ENCODE peak calls at places on chromosomes 3 and 15, in seven cellular contexts. I is OCI-LY7; S is pancreas; P is K562; X is naive thymus-derived CD4-positive, alpha-beta T cell; Y is uterus; G is body of pancreas. C is an unnamed sample.

GRCh38 chr3:126666002-126666401 is 11.1 kb upstream of the TXNRD3 start:
- DNase-seq in I (no peak), S (no peak), P (no peak), X (no peak), Y (no peak), G (no peak), C (no peak)

GRCh38 chr3:160629491-160629890 is 47.5 kb upstream of the ARL14 start:
- DNase-seq in I (no peak), S (no peak), P (no peak), X (no peak), Y (no peak), G (no peak), C (no peak)

GRCh38 chr3:185411133-185411532 is 48.2 kb downstream of the MAP3K13 start:
- DNase-seq in I (no peak), S (no peak), P (no peak), X (no peak), Y (no peak), G (no peak), C (no peak)

GRCh38 chr3:47019201-47019600 is 39.7 kb downstream of the NBEAL2 start:
- DNase-seq in I (no peak), S (no peak), P (no peak), X (no peak), Y (no peak), G (no peak), C (no peak)

GRCh38 chr3:97835761-97836160 is 13.9 kb downstream of the CRYBG3 start:
- DNase-seq in I (no peak), S (no peak), P (no peak), X (no peak), Y (no peak), G (no peak), C (no peak)

GRCh38 chr3:125163739-125164601 is 48.6 kb downstream of the SLC12A8 start:
- DNase-seq in I (peak; percentile 27), S (no peak), P (no peak), X (no peak), Y (no peak), G (no peak), C (no peak)

GRCh38 chr3:183295211-183295610 is 42.2 kb downstream of the B3GNT5 start:
- DNase-seq in I (no peak), S (no peak), P (no peak), X (no peak), Y (no peak), G (peak; percentile 58), C (no peak)

GRCh38 chr3:167728176-167728575 is 6.5 kb downstream of the PDCD10 start:
- DNase-seq in I (no peak), S (no peak), P (no peak), X (no peak), Y (no peak), G (no peak), C (no peak)

GRCh38 chr3:123329636-123330340 is 119.1 kb downstream of the ADCY5 start:
- DNase-seq in I (no peak), S (peak; percentile 62), P (no peak), X (no peak), Y (no peak), G (peak; percentile 74), C (peak; percentile 37)

GRCh38 chr3:104947946-104948345 is 418.8 kb upstream of the ALCAM start:
- DNase-seq in I (no peak), S (no peak), P (no peak), X (no peak), Y (no peak), G (no peak), C (no peak)

GRCh38 chr3:42518800-42519567 is 16.5 kb downstream of the VIPR1 start:
- DNase-seq in I (peak; percentile 50), S (no peak), P (peak; percentile 50), X (peak; percentile 49), Y (no peak), G (no peak), C (peak; percentile 81)

GRCh38 chr15:40234783-40235182 is 4.1 kb upstream of the PAK6 start:
- DNase-seq in I (no peak), S (no peak), P (no peak), X (no peak), Y (no peak), G (no peak), C (no peak)

GRCh38 chr15:64462492-64462891 is 2.1 kb downstream of the ZNF609 start:
- DNase-seq in I (no peak), S (no peak), P (no peak), X (no peak), Y (no peak), G (no peak), C (no peak)
- H3K4me3 ChIP-seq in I (peak overlapping the region; percentile 72), S (no peak overlapping the region), P (no peak overlapping the region), X (peak overlapping the region; percentile 88), Y (no peak overlapping the region), G (no peak overlapping the region), C (no peak overlapping the region)

GRCh38 chr3:182000454-182000853 is 288.7 kb downstream of the SOX2 start:
- DNase-seq in I (no peak), S (no peak), P (no peak), X (no peak), Y (no peak), G (no peak), C (no peak)

GRCh38 chr3:181999314-181999713 is 287.6 kb downstream of the SOX2 start:
- DNase-seq in I (peak; percentile 76), S (no peak), P (no peak), X (no peak), Y (no peak), G (no peak), C (no peak)

DNA sequence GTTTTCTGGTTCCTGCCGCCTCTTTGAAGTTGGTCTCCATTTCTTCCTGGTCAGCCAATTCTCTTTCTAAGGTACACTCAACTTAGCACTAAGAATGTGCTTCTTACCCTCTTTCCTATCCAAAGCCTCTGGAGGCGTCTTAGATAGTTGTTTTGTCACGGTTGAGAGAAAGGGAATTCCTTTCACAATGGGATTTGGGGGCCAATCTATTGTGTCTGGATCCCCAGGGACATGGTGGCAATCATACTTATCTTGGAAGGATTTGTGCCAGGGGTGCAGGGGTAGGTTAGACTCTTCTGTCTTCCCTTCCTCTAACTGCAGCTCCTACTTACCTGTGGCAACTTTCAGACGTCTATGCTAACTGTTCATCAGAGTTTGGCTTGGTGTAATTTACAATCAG is 287.1 kb downstream of the SOX2 start:
- DNase-seq in I (no peak), S (no peak), P (no peak), X (no peak), Y (no peak), G (no peak), C (no peak)
- H3K4me1 ChIP-seq in I (peaks cover 36% of the 10 kb centered on the region), S (no peaks in the 10 kb centered on the region), P (no peaks in the 10 kb centered on the region), X (no peaks in the 10 kb centered on the region), Y (no peaks in the 10 kb centered on the region), G (no peaks in the 10 kb centered on the region), C (no peaks in the 10 kb centered on the region)

GRCh38 chr15:67068724-67069400 is 3.5 kb downstream of the SMAD3 start:
- DNase-seq in I (no peak), S (no peak), P (no peak), X (peak; percentile 57), Y (no peak), G (no peak), C (peak; percentile 55)
- H3K4me3 ChIP-seq in I (peak overlapping the region; percentile 100), S (peak overlapping the region; percentile 72), P (peak overlapping the region; percentile 79), X (peak overlapping the region; percentile 79), Y (no peak overlapping the region), G (no peak overlapping the region), C (peak overlapping the region; percentile 85)

DNA sequence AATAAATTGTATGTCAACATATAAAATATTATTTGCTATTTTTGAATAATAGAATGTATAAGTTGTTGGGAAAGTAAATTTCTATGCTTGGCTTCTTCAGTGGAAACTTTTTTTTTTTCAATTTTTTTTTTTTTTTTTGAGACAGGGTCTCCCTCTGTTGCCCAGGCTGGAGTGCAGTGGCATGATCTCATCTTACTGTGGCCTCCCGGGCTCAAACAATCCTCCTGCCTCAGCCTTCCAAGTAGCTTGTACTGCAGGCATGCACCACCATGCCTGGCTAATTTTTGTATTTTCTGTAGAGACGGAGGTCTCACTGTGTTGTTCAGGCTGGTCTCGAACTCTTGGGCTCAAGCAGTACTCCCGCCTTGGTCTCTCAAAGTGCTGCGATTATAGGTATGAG is 16.8 kb downstream of the MBNL1 start:
- DNase-seq in I (no peak), S (no peak), P (no peak), X (no peak), Y (no peak), G (no peak), C (no peak)
- H3K4me1 ChIP-seq in I (peaks cover 82% of the 10 kb centered on the region), S (peaks cover 32% of the 10 kb centered on the region), P (peaks cover 28% of the 10 kb centered on the region), X (peaks cover 88% of the 10 kb centered on the region), Y (peaks cover 13% of the 10 kb centered on the region), G (peaks cover 37% of the 10 kb centered on the region), C (peaks cover 6% of the 10 kb centered on the region)

DNA sequence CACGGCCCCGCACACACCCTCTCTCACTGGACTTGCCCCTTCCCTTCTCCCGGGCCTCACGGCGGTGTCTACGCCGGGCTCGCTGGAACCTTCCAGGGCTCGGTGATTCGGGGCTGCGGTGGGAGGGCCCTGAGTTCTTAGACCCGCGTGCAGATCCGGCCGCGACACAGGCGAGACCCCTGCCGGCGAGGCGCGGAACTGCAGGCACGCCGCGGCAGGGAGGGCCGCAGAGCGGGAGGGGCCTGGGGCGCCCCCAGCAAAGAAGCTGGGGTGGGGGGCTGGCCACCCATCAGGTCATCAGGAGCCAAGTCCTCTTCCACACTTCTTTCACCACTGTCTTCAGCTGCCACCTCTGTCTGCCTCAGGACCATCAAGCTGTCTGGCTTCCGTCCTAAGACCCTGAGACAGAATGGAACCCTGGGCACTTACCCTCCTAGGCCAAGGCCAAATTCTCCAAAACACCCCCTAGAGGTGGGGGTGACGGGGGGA is 164.5 kb downstream of the XXYLT1 start:
- DNase-seq in I (peak; percentile 69), S (peak; percentile 81), P (peak; percentile 89), X (peak; percentile 70), Y (peak; percentile 77), G (peak; percentile 53), C (peak; percentile 90)
- H3K4me3 ChIP-seq in I (no peak overlapping the region), S (peak overlapping the region; percentile 28), P (no peak overlapping the region), X (no peak overlapping the region), Y (peak overlapping the region; percentile 3), G (no peak overlapping the region), C (no peak overlapping the region)

DNA sequence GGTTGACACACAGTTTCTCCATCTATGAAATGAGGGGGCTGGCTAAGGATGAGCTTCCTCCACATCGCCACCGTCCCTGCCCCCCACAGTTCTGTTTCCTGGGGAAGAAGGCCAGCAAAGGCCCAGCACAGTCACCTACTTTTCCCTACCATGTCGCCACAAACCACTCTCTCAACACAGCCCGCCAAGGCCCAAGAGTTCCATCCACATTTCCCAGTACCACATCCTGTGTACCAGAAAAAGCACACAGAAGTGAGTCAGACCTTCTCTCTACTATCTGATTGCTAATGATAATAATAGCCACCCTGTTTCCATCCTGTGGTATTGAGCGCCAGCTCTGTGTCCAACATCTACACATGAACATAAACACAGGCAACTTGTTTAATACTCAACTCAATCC is 30.3 kb upstream of the C15orf39 start:
- DNase-seq in I (no peak), S (no peak), P (no peak), X (no peak), Y (no peak), G (no peak), C (no peak)
- H3K4me1 ChIP-seq in I (no peaks in the 10 kb centered on the region), S (no peaks in the 10 kb centered on the region), P (peaks cover 39% of the 10 kb centered on the region), X (no peaks in the 10 kb centered on the region), Y (no peaks in the 10 kb centered on the region), G (peaks cover 13% of the 10 kb centered on the region), C (peaks cover 3% of the 10 kb centered on the region)